ENCODE peak calls at places on chromosomes 3 and 15, in four cellular contexts. One of them, this sample, is unnamed.

GRCh38 chr3:131421301-131421700 is 39.7 kb downstream of the NUDT16 start:
- DNase-seq in astrocyte: no peak
- DNase-seq in AG04449: no peak
- DNase-seq in ovary: no peak
- DNase-seq in this sample: no peak

GRCh38 chr3:31235062-31235704 is 297.5 kb upstream of the STT3B start:
- DNase-seq in astrocyte: no peak
- DNase-seq in AG04449: no peak
- DNase-seq in ovary: no peak
- DNase-seq in this sample: no peak

GRCh38 chr15:71747128-71748083 is 62.9 kb upstream of the NR2E3 start:
- DNase-seq in astrocyte: peak
- DNase-seq in AG04449: no peak
- DNase-seq in ovary: no peak
- DNase-seq in this sample: peak

GRCh38 chr3:133938770-133939495 is 43.3 kb upstream of the RAB6B start:
- DNase-seq in astrocyte: no peak
- DNase-seq in AG04449: no peak
- DNase-seq in ovary: no peak
- DNase-seq in this sample: no peak

GRCh38 chr3:119538772-119539171 is 20.6 kb downstream of the CD80 start:
- DNase-seq in astrocyte: no peak
- DNase-seq in AG04449: no peak
- DNase-seq in ovary: no peak
- DNase-seq in this sample: no peak

GRCh38 chr3:78838362-78838761 is 929.4 kb downstream of the ROBO1 start:
- DNase-seq in astrocyte: no peak
- DNase-seq in AG04449: no peak
- DNase-seq in ovary: no peak
- DNase-seq in this sample: no peak

GRCh38 chr3:152574461-152575079 is 260.4 kb upstream of the P2RY1 start:
- DNase-seq in astrocyte: peak
- DNase-seq in AG04449: no peak
- DNase-seq in ovary: peak
- DNase-seq in this sample: peak

GRCh38 chr15:90571063-90571541 is 41.4 kb downstream of the CRTC3 start:
- DNase-seq in astrocyte: no peak
- DNase-seq in AG04449: no peak
- DNase-seq in ovary: no peak
- DNase-seq in this sample: peak

GRCh38 chr3:127964053-127964452 is 49.0 kb downstream of the KBTBD12 start:
- DNase-seq in astrocyte: peak
- DNase-seq in AG04449: no peak
- DNase-seq in ovary: no peak
- DNase-seq in this sample: peak

GRCh38 chr3:44420676-44421075 is 56.8 kb downstream of the ZNF445 start:
- DNase-seq in astrocyte: no peak
- DNase-seq in AG04449: no peak
- DNase-seq in ovary: no peak
- DNase-seq in this sample: no peak

GRCh38 chr3:190382082-190382481 is 5.9 kb upstream of the CLDN16 start:
- DNase-seq in astrocyte: peak
- DNase-seq in AG04449: peak
- DNase-seq in ovary: no peak
- DNase-seq in this sample: peak

GRCh38 chr3:57464801-57465200 is 79.3 kb downstream of the DNAH12 start:
- DNase-seq in astrocyte: no peak
- DNase-seq in AG04449: no peak
- DNase-seq in ovary: no peak
- DNase-seq in this sample: peak

GRCh38 chr3:25273582-25274171 is 154.4 kb upstream of the RARB start:
- DNase-seq in astrocyte: no peak
- DNase-seq in AG04449: no peak
- DNase-seq in ovary: no peak
- DNase-seq in this sample: no peak

GRCh38 chr3:113551821-113552220 is 19.5 kb downstream of the SIDT1 start:
- DNase-seq in astrocyte: no peak
- DNase-seq in AG04449: no peak
- DNase-seq in ovary: no peak
- DNase-seq in this sample: no peak

GRCh38 chr15:77335298-77335697 is 84.6 kb downstream of the PEAK1 start:
- DNase-seq in astrocyte: no peak
- DNase-seq in AG04449: no peak
- DNase-seq in ovary: no peak
- DNase-seq in this sample: peak

GRCh38 chr3:177431525-177432255 is 234.4 kb upstream of the TBL1XR1 start:
- DNase-seq in astrocyte: no peak
- DNase-seq in AG04449: no peak
- DNase-seq in ovary: no peak
- DNase-seq in this sample: peak

GRCh38 chr3:193840111-193840641 is 247.2 kb downstream of the OPA1 start:
- DNase-seq in astrocyte: no peak
- DNase-seq in AG04449: no peak
- DNase-seq in ovary: no peak
- DNase-seq in this sample: no peak

GRCh38 chr15:96330064-96330449 is 443 bp upstream of the NR2F2 start:
- DNase-seq in astrocyte: peak
- DNase-seq in AG04449: no peak
- DNase-seq in ovary: peak
- DNase-seq in this sample: peak

GRCh38 chr3:123700791-123701712 is 116.2 kb upstream of the HACD2 start:
- DNase-seq in astrocyte: no peak
- DNase-seq in AG04449: no peak
- DNase-seq in ovary: peak
- DNase-seq in this sample: no peak

GRCh38 chr3:189914799-189915198 is 205.9 kb downstream of the P3H2 start:
- DNase-seq in astrocyte: peak
- DNase-seq in AG04449: peak
- DNase-seq in ovary: no peak
- DNase-seq in this sample: peak

GRCh38 chr3:62095756-62096155 is 277.6 kb downstream of the FEZF2 start:
- DNase-seq in astrocyte: no peak
- DNase-seq in AG04449: no peak
- DNase-seq in ovary: no peak
- DNase-seq in this sample: no peak

GRCh38 chr3:162400697-162401096 is 904.1 kb downstream of the OTOL1 start:
- DNase-seq in astrocyte: no peak
- DNase-seq in AG04449: no peak
- DNase-seq in ovary: no peak
- DNase-seq in this sample: no peak
- TF ChIP-seq CTCF in astrocyte: no peak
- TF ChIP-seq CTCF in AG04449: no peak
- TF ChIP-seq CTCF in ovary: no peak
- TF ChIP-seq CTCF in this sample: no peak

GRCh38 chr3:13879102-13879945 is 547 bp downstream of the WNT7A start:
- DNase-seq in astrocyte: no peak
- DNase-seq in AG04449: no peak
- DNase-seq in ovary: no peak
- DNase-seq in this sample: no peak
- H3K4me3 ChIP-seq in astrocyte: no peak
- H3K4me3 ChIP-seq in AG04449: no peak
- H3K4me3 ChIP-seq in ovary: no peak
- H3K4me3 ChIP-seq in this sample: no peak

DNA sequence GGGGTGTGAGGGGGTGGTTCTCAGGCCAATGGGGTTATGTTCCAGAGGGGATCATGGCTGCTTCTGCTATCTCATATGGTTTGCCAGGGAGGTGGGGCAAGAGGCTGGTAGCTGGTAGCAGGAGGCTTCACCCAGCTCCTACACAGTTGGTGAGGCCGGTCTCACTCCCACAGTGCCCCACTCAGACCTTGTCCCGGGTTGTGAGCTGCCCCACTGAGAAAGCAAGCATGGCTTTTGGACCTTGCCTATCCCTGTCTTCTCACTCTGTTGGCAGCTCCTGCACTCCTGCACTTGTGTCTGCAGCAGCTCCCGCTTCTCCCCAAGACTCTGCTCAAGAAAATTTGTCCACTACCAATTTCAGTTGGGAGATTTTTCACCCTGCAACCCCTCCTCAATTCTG is 46.1 kb downstream of the MYRIP start:
- DNase-seq in astrocyte: no peak
- DNase-seq in AG04449: no peak
- DNase-seq in ovary: no peak
- DNase-seq in this sample: no peak
- TF ChIP-seq CTCF in astrocyte: no peak
- TF ChIP-seq CTCF in AG04449: no peak
- TF ChIP-seq CTCF in ovary: no peak
- TF ChIP-seq CTCF in this sample: no peak

DNA sequence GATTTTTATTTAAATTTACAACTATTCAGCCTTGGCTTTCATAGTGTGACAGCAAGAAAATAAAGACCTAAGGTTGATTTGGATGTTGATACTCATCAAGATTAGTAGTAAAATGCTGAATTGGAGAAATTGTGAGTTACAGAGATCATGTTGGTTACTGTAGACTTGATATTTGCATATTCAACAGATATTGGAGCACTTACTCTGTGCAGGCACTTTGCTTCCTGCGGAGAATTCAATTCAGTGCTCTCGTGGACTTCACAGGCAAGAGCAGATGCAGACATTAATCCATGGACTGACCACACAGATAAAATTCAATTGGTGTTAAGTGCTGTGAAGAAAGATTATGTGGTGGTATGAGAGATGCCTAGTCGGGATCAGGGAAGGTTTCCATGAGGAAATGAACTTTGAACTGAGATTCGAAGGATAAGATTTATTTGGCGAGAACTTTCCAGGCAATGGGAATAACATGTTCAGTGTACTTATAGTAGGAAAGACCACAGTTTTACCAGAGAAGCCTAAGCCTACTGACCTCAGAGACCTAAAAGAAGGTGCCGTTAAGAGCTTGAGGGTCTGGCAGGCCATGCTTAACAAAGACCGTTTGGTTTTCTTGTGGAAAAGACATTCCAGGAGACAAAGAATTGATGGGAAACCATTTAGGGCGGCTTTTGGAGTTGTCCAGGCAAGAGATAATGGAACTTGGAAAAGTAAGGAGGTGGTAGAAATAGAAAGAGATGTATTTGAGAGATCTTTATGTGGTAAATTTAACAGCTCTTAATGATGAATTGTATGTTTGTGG is 4.3 kb downstream of the SELENOT start:
- DNase-seq in astrocyte: no peak
- DNase-seq in AG04449: no peak
- DNase-seq in ovary: no peak
- DNase-seq in this sample: no peak
- H3K4me3 ChIP-seq in astrocyte: no peak
- H3K4me3 ChIP-seq in AG04449: no peak
- H3K4me3 ChIP-seq in ovary: no peak
- H3K4me3 ChIP-seq in this sample: no peak

GRCh38 chr3:6791161-6791560 is 69.8 kb upstream of the GRM7 start:
- DNase-seq in astrocyte: peak
- DNase-seq in AG04449: no peak
- DNase-seq in ovary: no peak
- DNase-seq in this sample: no peak
- TF ChIP-seq CTCF in astrocyte: peak
- TF ChIP-seq CTCF in AG04449: no peak
- TF ChIP-seq CTCF in ovary: no peak
- TF ChIP-seq CTCF in this sample: no peak

GRCh38 chr15:97870771-97871170 is 89.7 kb upstream of the ARRDC4 start:
- DNase-seq in astrocyte: no peak
- DNase-seq in AG04449: no peak
- DNase-seq in ovary: no peak
- DNase-seq in this sample: no peak

GRCh38 chr15:97881568-97881967 is 78.9 kb upstream of the ARRDC4 start:
- DNase-seq in astrocyte: no peak
- DNase-seq in AG04449: no peak
- DNase-seq in ovary: no peak
- DNase-seq in this sample: no peak

GRCh38 chr15:97874139-97874538 is 86.4 kb upstream of the ARRDC4 start:
- DNase-seq in astrocyte: no peak
- DNase-seq in AG04449: no peak
- DNase-seq in ovary: no peak
- DNase-seq in this sample: no peak

GRCh38 chr15:97875025-97875512 is 85.4 kb upstream of the ARRDC4 start:
- DNase-seq in astrocyte: no peak
- DNase-seq in AG04449: no peak
- DNase-seq in ovary: no peak
- DNase-seq in this sample: no peak

DNA sequence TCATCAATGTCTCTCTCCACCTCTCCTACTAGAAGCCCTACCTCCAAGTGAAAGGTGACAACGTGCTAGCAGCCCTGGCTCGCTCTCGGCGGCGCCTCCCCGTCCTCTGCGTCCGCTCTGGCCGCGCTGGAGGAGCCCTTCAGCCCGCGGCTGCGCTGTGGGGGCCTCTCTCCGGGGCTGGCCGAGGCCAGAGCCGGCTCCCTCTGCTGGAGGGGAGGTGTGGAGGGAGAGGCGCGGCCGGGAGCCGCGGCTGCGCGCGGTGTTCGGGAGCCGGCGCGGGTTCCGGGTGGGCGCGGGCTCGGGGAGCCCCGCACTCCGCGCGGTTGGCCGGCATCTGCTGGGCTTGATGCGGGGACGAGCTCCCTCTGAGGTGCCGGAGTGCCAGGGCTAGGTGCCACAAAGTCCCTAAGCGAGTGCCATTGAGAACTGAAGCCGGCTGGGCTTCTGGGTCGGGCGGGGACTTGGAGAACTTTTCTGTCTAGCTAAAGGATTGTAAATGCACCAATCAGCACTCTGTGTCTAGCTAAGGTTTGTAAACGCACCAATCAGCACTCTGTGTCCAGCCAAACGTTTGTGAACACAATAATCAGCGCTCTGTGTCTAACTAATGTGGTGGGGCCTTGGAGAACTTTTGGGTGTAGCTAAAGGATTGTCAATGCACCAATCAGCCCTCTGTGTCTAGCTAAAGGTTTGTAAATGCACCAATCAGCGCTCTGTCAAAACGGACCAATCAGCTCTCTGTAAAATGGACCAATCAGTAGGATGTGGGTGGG is 84.8 kb upstream of the ARRDC4 start:
- DNase-seq in astrocyte: no peak
- DNase-seq in AG04449: no peak
- DNase-seq in ovary: no peak
- DNase-seq in this sample: no peak
- H3K4me3 ChIP-seq in astrocyte: no peak
- H3K4me3 ChIP-seq in AG04449: no peak
- H3K4me3 ChIP-seq in ovary: no peak
- H3K4me3 ChIP-seq in this sample: no peak

DNA sequence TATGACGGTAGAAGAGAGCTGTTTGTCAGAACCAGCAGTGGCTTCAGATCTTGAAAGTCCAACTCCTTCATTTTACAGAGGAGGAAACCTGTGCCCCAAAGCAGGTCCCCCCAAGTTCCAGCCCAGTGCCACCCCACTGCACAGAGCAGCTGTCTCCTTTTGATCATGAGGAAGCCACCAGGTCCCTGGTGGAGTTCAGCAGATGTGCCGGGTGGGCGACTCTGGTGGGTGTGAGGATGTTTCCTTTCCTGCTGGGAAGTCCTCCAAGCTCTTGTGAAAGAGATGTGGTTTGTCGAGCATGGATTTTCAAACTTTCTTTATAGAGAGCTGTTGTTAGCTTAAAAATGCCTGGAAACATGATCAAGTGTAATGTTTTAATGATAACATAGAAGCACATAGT is 52.0 kb downstream of the SMAD3 start:
- DNase-seq in astrocyte: peak
- DNase-seq in AG04449: no peak
- DNase-seq in ovary: no peak
- DNase-seq in this sample: peak
- TF ChIP-seq CTCF in astrocyte: no peak
- TF ChIP-seq CTCF in AG04449: no peak
- TF ChIP-seq CTCF in ovary: no peak
- TF ChIP-seq CTCF in this sample: no peak

This sample was measured in fibroblast of the aortic adventitia.